ENCODE peak calls at places on chromosomes 2 and 18, in seven cellular contexts. S is HCT116, U is H1, D is K562, Q is SK-N-SH, Z is HepG2, Y is GM12878. F is an unnamed sample.

GRCh38 chr2:237156131-237156856 is 70.6 kb downstream of the COPS8 start:
- DNase-seq in S (no peak), U (no peak), D (no peak), Q (peak), Z (no peak), Y (no peak), F (no peak)

GRCh38 chr18:77472486-77472885 is 222.8 kb downstream of the GALR1 start:
- DNase-seq in S (no peak), U (no peak), D (no peak), Q (no peak), Z (no peak), Y (no peak), F (no peak)

GRCh38 chr2:239216614-239217273 is 184.1 kb downstream of the HDAC4 start:
- DNase-seq in S (no peak), U (no peak), D (no peak), Q (no peak), Z (no peak), Y (no peak), F (no peak)

GRCh38 chr2:72895759-72896281 is 8.6 kb downstream of the SPR start:
- DNase-seq in S (no peak), U (no peak), D (no peak), Q (no peak), Z (no peak), Y (no peak), F (no peak)

GRCh38 chr18:3027301-3027700 is 14.4 kb upstream of the LPIN2 start:
- DNase-seq in S (no peak), U (no peak), D (no peak), Q (no peak), Z (no peak), Y (no peak), F (no peak)

GRCh38 chr2:128612628-128613027 is 294.0 kb upstream of the HS6ST1 start:
- DNase-seq in S (no peak), U (no peak), D (no peak), Q (no peak), Z (no peak), Y (no peak), F (no peak)

GRCh38 chr2:35081001-35081628 is 1274.5 kb upstream of the CRIM1 start:
- DNase-seq in S (no peak), U (no peak), D (no peak), Q (no peak), Z (no peak), Y (no peak), F (no peak)

GRCh38 chr2:67455219-67456142 is 58.3 kb downstream of the ETAA1 start:
- DNase-seq in S (no peak), U (no peak), D (no peak), Q (no peak), Z (peak), Y (no peak), F (no peak)

GRCh38 chr2:45850558-45850957 is 199.1 kb downstream of the PRKCE start:
- DNase-seq in S (no peak), U (no peak), D (no peak), Q (no peak), Z (no peak), Y (no peak), F (no peak)

GRCh38 chr2:7592618-7593140 is 675.5 kb downstream of the RNF144A start:
- DNase-seq in S (no peak), U (no peak), D (no peak), Q (no peak), Z (no peak), Y (no peak), F (no peak)

GRCh38 chr2:188973650-188974049 is 523 bp upstream of the COL3A1 start:
- DNase-seq in S (no peak), U (no peak), D (no peak), Q (no peak), Z (no peak), Y (no peak), F (no peak)

GRCh38 chr2:188971316-188971930 is 2.8 kb upstream of the COL3A1 start:
- DNase-seq in S (no peak), U (no peak), D (no peak), Q (no peak), Z (no peak), Y (no peak), F (no peak)

GRCh38 chr2:188976545-188977268 is 2.5 kb downstream of the COL3A1 start:
- DNase-seq in S (peak), U (no peak), D (no peak), Q (no peak), Z (peak), Y (no peak), F (peak)

GRCh38 chr2:188975497-188976102 is 1.4 kb downstream of the COL3A1 start:
- DNase-seq in S (no peak), U (no peak), D (no peak), Q (no peak), Z (no peak), Y (no peak), F (no peak)

DNA sequence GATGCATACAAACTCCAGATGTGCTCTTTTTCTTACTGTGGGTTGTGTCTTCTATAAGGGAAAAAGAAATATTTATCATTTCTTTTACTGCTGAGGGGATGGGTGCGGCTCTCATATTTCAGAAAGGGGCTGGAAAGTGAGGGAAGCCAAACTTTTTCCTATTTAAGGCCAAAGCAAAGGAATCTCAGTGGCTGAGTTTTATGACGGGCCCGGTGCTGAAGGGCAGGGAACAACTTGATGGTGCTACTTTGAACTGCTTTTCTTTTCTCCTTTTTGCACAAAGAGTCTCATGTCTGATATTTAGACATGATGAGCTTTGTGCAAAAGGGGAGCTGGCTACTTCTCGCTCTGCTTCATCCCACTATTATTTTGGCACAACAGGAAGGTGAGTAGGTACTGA is at the start of gene COL3A1:
- DNase-seq in S (no peak), U (no peak), D (no peak), Q (no peak), Z (no peak), Y (no peak), F (no peak)
- TF ChIP-seq JUND in S (no peak), U (no peak), D (no peak), Q (no peak), Z (no peak), Y (no peak), F (no peak)

DNA sequence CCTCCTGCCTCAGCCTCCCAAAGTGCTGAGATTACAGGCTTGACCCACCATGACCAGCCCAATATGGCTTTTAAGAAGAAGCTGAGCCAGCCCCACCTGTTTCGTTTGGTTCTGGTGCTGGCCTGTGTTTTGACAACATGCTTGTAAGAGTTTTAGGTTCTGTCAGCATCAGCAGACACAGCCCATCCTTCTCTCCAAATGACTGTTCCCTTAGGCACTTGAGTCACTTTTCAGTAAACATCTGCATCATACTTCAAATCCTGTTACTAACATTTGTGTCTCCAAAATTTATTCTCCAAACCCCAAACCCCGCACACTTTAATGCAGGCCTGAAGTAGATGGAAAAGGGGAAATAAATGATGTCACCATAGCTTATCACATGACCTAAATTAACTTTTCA is 1118.5 kb downstream of the TSN start:
- DNase-seq in S (no peak), U (no peak), D (no peak), Q (no peak), Z (no peak), Y (no peak), F (no peak)
- TF ChIP-seq JUND in S (no peak), U (no peak), D (no peak), Q (no peak), Z (no peak), Y (no peak), F (no peak)

GRCh38 chr2:70191244-70191735 is 471 bp upstream of the C2orf42 start:
- DNase-seq in S (no peak), U (no peak), D (no peak), Q (no peak), Z (no peak), Y (no peak), F (no peak)
- TF ChIP-seq JUND in S (no peak), U (no peak), D (no peak), Q (no peak), Z (peak), Y (no peak), F (no peak)

GRCh38 chr2:196291873-196292800 is 120.8 kb upstream of the STK17B start:
- DNase-seq in S (peak), U (no peak), D (no peak), Q (no peak), Z (peak), Y (no peak), F (peak)
- TF ChIP-seq JUND in S (peak), U (no peak), D (no peak), Q (no peak), Z (no peak), Y (no peak), F (no peak)